ENCODE peak calls at places on chromosome 15, in six cellular contexts. One of them, this sample, is unnamed.

GRCh38 chr15:72117698-72118399 is at the start of gene MYO9A:
- DNase-seq in cardiac fibroblast: peak; percentile 99
- DNase-seq in H9: peak; percentile 98
- DNase-seq in hippocampal formation: peak; percentile 92
- DNase-seq in pons: peak; percentile 96
- DNase-seq in iris pigment epithelial cell: peak; percentile 98
- DNase-seq in this sample: peak; percentile 99

GRCh38 chr15:40929730-40930429 is 740 bp downstream of the DLL4 start:
- DNase-seq in cardiac fibroblast: peak; percentile 65
- DNase-seq in H9: no peak
- DNase-seq in hippocampal formation: no peak
- DNase-seq in pons: no peak
- DNase-seq in iris pigment epithelial cell: peak; percentile 74
- DNase-seq in this sample: peak; percentile 87

GRCh38 chr15:89847101-89847500 is 32.4 kb upstream of the ANPEP start:
- DNase-seq in cardiac fibroblast: no peak
- DNase-seq in H9: no peak
- DNase-seq in hippocampal formation: no peak
- DNase-seq in pons: no peak
- DNase-seq in iris pigment epithelial cell: no peak
- DNase-seq in this sample: no peak

GRCh38 chr15:55277116-55277564 is 12.5 kb downstream of the RAB27A start:
- DNase-seq in cardiac fibroblast: no peak
- DNase-seq in H9: no peak
- DNase-seq in hippocampal formation: no peak
- DNase-seq in pons: no peak
- DNase-seq in iris pigment epithelial cell: peak; percentile 60
- DNase-seq in this sample: no peak

GRCh38 chr15:48774484-48774883 is 36.4 kb downstream of the CEP152 start:
- DNase-seq in cardiac fibroblast: no peak
- DNase-seq in H9: no peak
- DNase-seq in hippocampal formation: no peak
- DNase-seq in pons: no peak
- DNase-seq in iris pigment epithelial cell: peak; percentile 62
- DNase-seq in this sample: no peak

GRCh38 chr15:27492021-27492621 is 521.1 kb downstream of the GABRG3 start:
- DNase-seq in cardiac fibroblast: no peak
- DNase-seq in H9: no peak
- DNase-seq in hippocampal formation: peak; percentile 88
- DNase-seq in pons: peak; percentile 93
- DNase-seq in iris pigment epithelial cell: peak; percentile 19
- DNase-seq in this sample: peak; percentile 78

GRCh38 chr15:61227269-61228024 is 1.7 kb downstream of the RORA start:
- DNase-seq in cardiac fibroblast: peak; percentile 50
- DNase-seq in H9: peak; percentile 33
- DNase-seq in hippocampal formation: no peak
- DNase-seq in pons: no peak
- DNase-seq in iris pigment epithelial cell: peak; percentile 60
- DNase-seq in this sample: peak; percentile 81

GRCh38 chr15:100284701-100285100 is 57.1 kb downstream of the ADAMTS17 start:
- DNase-seq in cardiac fibroblast: peak; percentile 51
- DNase-seq in H9: no peak
- DNase-seq in hippocampal formation: no peak
- DNase-seq in pons: no peak
- DNase-seq in iris pigment epithelial cell: no peak
- DNase-seq in this sample: no peak

GRCh38 chr15:100131321-100132224 is 210.2 kb downstream of the ADAMTS17 start:
- DNase-seq in cardiac fibroblast: peak; percentile 64
- DNase-seq in H9: peak; percentile 63
- DNase-seq in hippocampal formation: no peak
- DNase-seq in pons: no peak
- DNase-seq in iris pigment epithelial cell: no peak
- DNase-seq in this sample: no peak

GRCh38 chr15:27222479-27222878 is 251.5 kb downstream of the GABRG3 start:
- DNase-seq in cardiac fibroblast: peak; percentile 5
- DNase-seq in H9: no peak
- DNase-seq in hippocampal formation: no peak
- DNase-seq in pons: no peak
- DNase-seq in iris pigment epithelial cell: peak; percentile 3
- DNase-seq in this sample: no peak

GRCh38 chr15:33729648-33730047 is 238.6 kb upstream of the CHRM5 start:
- DNase-seq in cardiac fibroblast: no peak
- DNase-seq in H9: no peak
- DNase-seq in hippocampal formation: no peak
- DNase-seq in pons: no peak
- DNase-seq in iris pigment epithelial cell: peak; percentile 36
- DNase-seq in this sample: no peak

GRCh38 chr15:31084176-31084575 is 17.3 kb downstream of the TRPM1 start:
- DNase-seq in cardiac fibroblast: no peak
- DNase-seq in H9: no peak
- DNase-seq in hippocampal formation: no peak
- DNase-seq in pons: no peak
- DNase-seq in iris pigment epithelial cell: no peak
- DNase-seq in this sample: no peak

GRCh38 chr15:57158589-57158988 is 217.7 kb upstream of the CGNL1 start:
- DNase-seq in cardiac fibroblast: peak; percentile 59
- DNase-seq in H9: no peak
- DNase-seq in hippocampal formation: peak; percentile 75
- DNase-seq in pons: peak; percentile 96
- DNase-seq in iris pigment epithelial cell: peak; percentile 38
- DNase-seq in this sample: no peak

GRCh38 chr15:47870956-47871625 is 153.8 kb downstream of the SEMA6D start:
- DNase-seq in cardiac fibroblast: peak; percentile 56
- DNase-seq in H9: no peak
- DNase-seq in hippocampal formation: no peak
- DNase-seq in pons: peak; percentile 14
- DNase-seq in iris pigment epithelial cell: peak; percentile 55
- DNase-seq in this sample: no peak

GRCh38 chr15:40272713-40273056 is 10.2 kb downstream of the ANKRD63 start:
- DNase-seq in cardiac fibroblast: no peak
- DNase-seq in H9: no peak
- DNase-seq in hippocampal formation: no peak
- DNase-seq in pons: no peak
- DNase-seq in iris pigment epithelial cell: no peak
- DNase-seq in this sample: no peak

GRCh38 chr15:89492111-89492641 is 4.2 kb downstream of the RHCG start:
- DNase-seq in cardiac fibroblast: no peak
- DNase-seq in H9: peak; percentile 82
- DNase-seq in hippocampal formation: no peak
- DNase-seq in pons: no peak
- DNase-seq in iris pigment epithelial cell: no peak
- DNase-seq in this sample: peak; percentile 66

GRCh38 chr15:26453914-26454313 is 319.0 kb downstream of the GABRB3 start:
- DNase-seq in cardiac fibroblast: no peak
- DNase-seq in H9: peak; percentile 38
- DNase-seq in hippocampal formation: no peak
- DNase-seq in pons: no peak
- DNase-seq in iris pigment epithelial cell: no peak
- DNase-seq in this sample: no peak

GRCh38 chr15:51499379-51499976 is 123.1 kb downstream of the DMXL2 start:
- DNase-seq in cardiac fibroblast: peak; percentile 57
- DNase-seq in H9: no peak
- DNase-seq in hippocampal formation: peak; percentile 7
- DNase-seq in pons: peak; percentile 56
- DNase-seq in iris pigment epithelial cell: peak; percentile 66
- DNase-seq in this sample: no peak

GRCh38 chr15:47384776-47385175 is 332.5 kb upstream of the SEMA6D start:
- DNase-seq in cardiac fibroblast: no peak
- DNase-seq in H9: no peak
- DNase-seq in hippocampal formation: no peak
- DNase-seq in pons: no peak
- DNase-seq in iris pigment epithelial cell: peak; percentile 8
- DNase-seq in this sample: no peak

GRCh38 chr15:75201609-75202250 is at the start of gene C15orf39:
- DNase-seq in cardiac fibroblast: peak; percentile 78
- DNase-seq in H9: peak; percentile 83
- DNase-seq in hippocampal formation: peak; percentile 64
- DNase-seq in pons: peak; percentile 54
- DNase-seq in iris pigment epithelial cell: peak; percentile 53
- DNase-seq in this sample: peak; percentile 93

GRCh38 chr15:78162038-78162437 is 12.9 kb downstream of the IDH3A start:
- DNase-seq in cardiac fibroblast: no peak
- DNase-seq in H9: no peak
- DNase-seq in hippocampal formation: no peak
- DNase-seq in pons: peak; percentile 30
- DNase-seq in iris pigment epithelial cell: no peak
- DNase-seq in this sample: no peak

GRCh38 chr15:34793071-34793470 is 2.3 kb downstream of the ACTC1 start:
- DNase-seq in cardiac fibroblast: no peak
- DNase-seq in H9: no peak
- DNase-seq in hippocampal formation: no peak
- DNase-seq in pons: no peak
- DNase-seq in iris pigment epithelial cell: no peak
- DNase-seq in this sample: no peak

GRCh38 chr15:81014446-81015093 is 13.8 kb downstream of the TLNRD1 start:
- DNase-seq in cardiac fibroblast: peak; percentile 25
- DNase-seq in H9: no peak
- DNase-seq in hippocampal formation: no peak
- DNase-seq in pons: no peak
- DNase-seq in iris pigment epithelial cell: no peak
- DNase-seq in this sample: no peak

GRCh38 chr15:90701880-90702630 is 15.1 kb upstream of the BLM start:
- DNase-seq in cardiac fibroblast: peak; percentile 31
- DNase-seq in H9: no peak
- DNase-seq in hippocampal formation: no peak
- DNase-seq in pons: no peak
- DNase-seq in iris pigment epithelial cell: no peak
- DNase-seq in this sample: no peak

GRCh38 chr15:33160054-33160453 is 34.5 kb downstream of the FMN1 start:
- DNase-seq in cardiac fibroblast: no peak
- DNase-seq in H9: no peak
- DNase-seq in hippocampal formation: no peak
- DNase-seq in pons: no peak
- DNase-seq in iris pigment epithelial cell: no peak
- DNase-seq in this sample: no peak

GRCh38 chr15:95718441-95718840 is 612.1 kb upstream of the NR2F2 start:
- DNase-seq in cardiac fibroblast: peak; percentile 42
- DNase-seq in H9: no peak
- DNase-seq in hippocampal formation: no peak
- DNase-seq in pons: peak; percentile 7
- DNase-seq in iris pigment epithelial cell: no peak
- DNase-seq in this sample: no peak

GRCh38 chr15:78247895-78248294 is 13.5 kb upstream of the ACSBG1 start:
- DNase-seq in cardiac fibroblast: no peak
- DNase-seq in H9: no peak
- DNase-seq in hippocampal formation: no peak
- DNase-seq in pons: no peak
- DNase-seq in iris pigment epithelial cell: no peak
- DNase-seq in this sample: no peak

GRCh38 chr15:65829150-65829764 is 37.2 kb upstream of the DENND4A start:
- DNase-seq in cardiac fibroblast: peak; percentile 52
- DNase-seq in H9: no peak
- DNase-seq in hippocampal formation: peak; percentile 58
- DNase-seq in pons: no peak
- DNase-seq in iris pigment epithelial cell: peak; percentile 29
- DNase-seq in this sample: no peak